ENCODE peak calls at places on chromosomes 1 and 21, in five cellular contexts. Q is activated B cell treated with CpG ODN at 0.5 μM for 24 hours, J is fibroblast of lung, I is NB4, F is tibial artery. V is an unnamed sample.

GRCh38 chr1:59638172-59638800 is 176.5 kb upstream of the HOOK1 start:
- DNase-seq in Q (no peak), J (peak; percentile 72), I (no peak), F (no peak), V (no peak)

GRCh38 chr1:46747683-46748288 is 28.9 kb upstream of the EFCAB14 start:
- DNase-seq in Q (no peak), J (peak; percentile 31), I (peak; percentile 46), F (no peak), V (no peak)

GRCh38 chr1:85201340-85202091 is 700 bp upstream of the SYDE2 start:
- DNase-seq in Q (peak; percentile 53), J (peak; percentile 52), I (peak; percentile 72), F (peak; percentile 79), V (peak; percentile 40)

GRCh38 chr1:24551290-24551859 is 4.5 kb upstream of the NCMAP start:
- DNase-seq in Q (no peak), J (no peak), I (no peak), F (no peak), V (no peak)

GRCh38 chr1:34500451-34500850 is 254.4 kb upstream of the GJB5 start:
- DNase-seq in Q (no peak), J (no peak), I (peak; percentile 18), F (no peak), V (no peak)

GRCh38 chr1:101013776-101014175 is 11.8 kb downstream of the DPH5 start:
- DNase-seq in Q (no peak), J (no peak), I (no peak), F (no peak), V (no peak)

GRCh38 chr1:110003747-110004428 is 19.3 kb downstream of the AHCYL1 start:
- DNase-seq in Q (no peak), J (peak; percentile 98), I (peak; percentile 92), F (peak; percentile 86), V (peak; percentile 70)

GRCh38 chr1:41664861-41665640 is 180.6 kb upstream of the EDN2 start:
- DNase-seq in Q (no peak), J (peak; percentile 69), I (no peak), F (no peak), V (no peak)

GRCh38 chr1:7262611-7263010 is 477.4 kb downstream of the CAMTA1 start:
- DNase-seq in Q (no peak), J (no peak), I (no peak), F (no peak), V (no peak)

GRCh38 chr1:173424786-173425407 is 52.2 kb upstream of the PRDX6 start:
- DNase-seq in Q (no peak), J (peak; percentile 37), I (no peak), F (no peak), V (no peak)

GRCh38 chr1:150551784-150552691 is 2.8 kb downstream of the ADAMTSL4 start:
- DNase-seq in Q (no peak), J (peak; percentile 98), I (peak; percentile 98), F (peak; percentile 96), V (peak; percentile 77)

GRCh38 chr1:54844564-54844963 is 42.4 kb downstream of the DHCR24 start:
- DNase-seq in Q (no peak), J (no peak), I (no peak), F (peak; percentile 19), V (no peak)

GRCh38 chr1:6423321-6423999 is 1.1 kb upstream of the ESPN start:
- DNase-seq in Q (peak; percentile 55), J (no peak), I (peak; percentile 65), F (no peak), V (no peak)

GRCh38 chr1:231020139-231020601 is 19.9 kb downstream of the FAM89A start:
- DNase-seq in Q (no peak), J (no peak), I (peak; percentile 31), F (no peak), V (no peak)

GRCh38 chr1:200248541-200248940 is 161.3 kb downstream of the ZNF281 start:
- DNase-seq in Q (no peak), J (no peak), I (no peak), F (no peak), V (no peak)

GRCh38 chr1:56922070-56922469 is 43.7 kb downstream of the C8B start:
- DNase-seq in Q (no peak), J (no peak), I (peak; percentile 9), F (no peak), V (no peak)

GRCh38 chr1:87702455-87702854 is 373.8 kb downstream of the LMO4 start:
- DNase-seq in Q (no peak), J (no peak), I (no peak), F (no peak), V (no peak)

GRCh38 chr1:85465099-85465790 is at the start of gene DDAH1:
- DNase-seq in Q (no peak), J (peak; percentile 64), I (no peak), F (no peak), V (no peak)

GRCh38 chr1:35220976-35221375 is 28.0 kb upstream of the SFPQ start:
- DNase-seq in Q (no peak), J (no peak), I (peak; percentile 45), F (no peak), V (no peak)

GRCh38 chr1:84019217-84019616 is 20.3 kb upstream of the TTLL7 start:
- DNase-seq in Q (no peak), J (no peak), I (no peak), F (no peak), V (no peak)

GRCh38 chr1:238951809-238952208 is 434.6 kb upstream of the CHRM3 start:
- DNase-seq in Q (no peak), J (peak; percentile 49), I (peak; percentile 53), F (no peak), V (no peak)

GRCh38 chr1:233182587-233182986 is 112.9 kb downstream of the PCNX2 start:
- DNase-seq in Q (no peak), J (no peak), I (no peak), F (no peak), V (no peak)

GRCh38 chr21:33945652-33946270 is 30.2 kb upstream of the ATP5PO start:
- DNase-seq in Q (no peak), J (no peak), I (no peak), F (no peak), V (no peak)

GRCh38 chr21:33948096-33948950 is 32.7 kb upstream of the ATP5PO start:
- DNase-seq in Q (peak; percentile 28), J (peak; percentile 31), I (peak; percentile 86), F (peak; percentile 76), V (no peak)

GRCh38 chr21:33948951-33949444 is 33.4 kb upstream of the ATP5PO start:
- DNase-seq in Q (no peak), J (no peak), I (no peak), F (no peak), V (no peak)

GRCh38 chr21:33949516-33950424 is 34.2 kb upstream of the ATP5PO start:
- DNase-seq in Q (no peak), J (no peak), I (peak; percentile 15), F (no peak), V (no peak)

GRCh38 chr21:33947451-33948095 is 32.0 kb upstream of the ATP5PO start:
- DNase-seq in Q (peak; percentile 36), J (peak; percentile 94), I (peak; percentile 93), F (peak; percentile 89), V (peak; percentile 69)
- TF ChIP-seq CTCF in Q (no peak), J (no peak), I (no peak), F (no peak), V (no peak)

DNA sequence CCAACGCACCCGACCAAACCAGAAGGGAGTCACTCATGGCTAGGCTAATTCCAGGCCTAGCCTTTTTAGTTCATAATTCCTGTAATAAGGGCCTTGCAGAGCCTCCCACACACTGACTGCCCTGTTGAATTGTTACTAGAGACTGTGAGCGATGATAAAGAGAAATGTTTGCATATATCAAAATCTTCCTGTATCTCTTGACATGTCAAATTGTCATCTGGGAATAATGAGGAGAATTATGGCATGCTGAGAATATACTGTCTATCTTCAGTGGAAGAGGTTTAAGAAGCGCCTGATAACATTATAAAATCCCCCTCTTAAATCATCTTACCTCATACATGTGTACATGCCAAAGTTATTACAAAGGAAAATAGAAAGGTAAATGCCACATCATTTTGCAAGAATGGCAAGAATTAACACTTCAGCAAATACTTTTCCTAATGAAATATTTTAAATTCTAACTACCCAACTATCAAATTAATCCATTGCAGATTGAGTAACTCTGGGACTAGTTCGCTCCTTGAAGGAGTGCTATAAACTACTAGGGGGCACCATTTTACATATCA is 144.1 kb downstream of the CENPF start:
- DNase-seq in Q (no peak), J (no peak), I (no peak), F (no peak), V (no peak)
- TF ChIP-seq CTCF in Q (no peak), J (no peak), I (no peak), F (no peak), V (no peak)

GRCh38 chr1:15036101-15036500 is 117.4 kb upstream of the TMEM51 start:
- DNase-seq in Q (no peak), J (no peak), I (no peak), F (no peak), V (no peak)

GRCh38 chr1:15035236-15035635 is 118.3 kb upstream of the TMEM51 start:
- DNase-seq in Q (no peak), J (no peak), I (no peak), F (no peak), V (no peak)

GRCh38 chr1:15031251-15031930 is 122.2 kb upstream of the TMEM51 start:
- DNase-seq in Q (no peak), J (no peak), I (no peak), F (no peak), V (no peak)

GRCh38 chr1:15034656-15035055 is 118.9 kb upstream of the TMEM51 start:
- DNase-seq in Q (no peak), J (no peak), I (no peak), F (no peak), V (no peak)

GRCh38 chr1:15033264-15033663 is 120.3 kb upstream of the TMEM51 start:
- DNase-seq in Q (no peak), J (peak; percentile 70), I (no peak), F (no peak), V (no peak)
- TF ChIP-seq CTCF in Q (no peak), J (peak; percentile 61), I (no peak), F (no peak), V (no peak)

GRCh38 chr1:206495493-206496046 is 11.8 kb upstream of the RASSF5 start:
- DNase-seq in Q (no peak), J (peak; percentile 44), I (no peak), F (no peak), V (no peak)

GRCh38 chr1:206495011-206495461 is 12.3 kb upstream of the RASSF5 start:
- DNase-seq in Q (no peak), J (no peak), I (no peak), F (no peak), V (no peak)

GRCh38 chr1:206497363-206497762 is 10.0 kb upstream of the RASSF5 start:
- DNase-seq in Q (no peak), J (no peak), I (no peak), F (no peak), V (no peak)

GRCh38 chr1:206497774-206498173 is 9.6 kb upstream of the RASSF5 start:
- DNase-seq in Q (no peak), J (no peak), I (no peak), F (no peak), V (no peak)

DNA sequence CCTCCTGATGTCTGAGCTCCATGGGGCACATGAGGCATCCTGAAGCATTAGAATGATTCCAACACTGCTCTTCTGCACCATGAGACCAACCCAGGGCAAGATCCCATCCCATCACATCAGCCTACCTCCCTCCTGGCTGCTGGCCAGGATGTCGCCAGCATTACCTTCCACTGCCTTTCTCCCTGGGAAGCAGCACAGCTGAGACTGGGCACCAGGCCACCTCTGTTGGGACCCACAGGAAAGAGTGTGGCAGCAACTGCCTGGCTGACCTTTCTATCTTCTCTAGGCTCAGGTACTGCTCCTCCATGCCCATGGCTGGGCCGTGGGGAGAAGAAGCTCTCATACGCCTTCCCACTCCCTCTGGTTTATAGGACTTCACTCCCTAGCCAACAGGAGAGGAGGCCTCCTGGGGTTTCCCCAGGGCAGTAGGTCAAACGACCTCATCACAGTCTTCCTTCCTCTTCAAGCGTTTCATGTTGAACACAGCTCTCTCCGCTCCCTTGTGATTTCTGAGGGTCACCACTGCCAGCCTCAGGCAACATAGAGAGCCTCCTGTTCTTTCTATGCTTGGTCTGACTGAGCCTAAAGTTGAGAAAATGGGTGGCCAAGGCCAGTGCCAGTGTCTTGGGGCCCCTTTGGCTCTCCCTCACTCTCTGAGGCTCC is 11.1 kb upstream of the RASSF5 start:
- DNase-seq in Q (peak; percentile 31), J (no peak), I (peak; percentile 62), F (no peak), V (no peak)
- TF ChIP-seq CTCF in Q (no peak), J (no peak), I (no peak), F (no peak), V (no peak)

V was measured in omental fat pad.